ENCODE peak calls at places on chromosomes 11 and 22, in five cellular contexts. One of them, this sample, is unnamed.

GRCh38 chr11:114964676-114965214 is 286.4 kb downstream of the NXPE2 start:
- DNase-seq in CD8-positive, alpha-beta memory T cell: no peak
- DNase-seq in stimulated activated CD8-positive, alpha-beta memory T cell treated with anti-CD3 and anti-CD28 coated beads, Interleukin-4, amount 100 ng/mL, for 1 hour: no peak
- DNase-seq in activated T-cell treated with anti-CD3 and anti-CD28 coated beads for 1 hour: no peak
- DNase-seq in stimulated activated CD4-positive, alpha-beta T cell treated with anti-CD3 and anti-CD28 coated beads, Interleukin-15, amount 100 ng/mL, for 1 hour: no peak
- DNase-seq in this sample: no peak

GRCh38 chr11:130606181-130606580 is 157.7 kb downstream of the ADAMTS15 start:
- DNase-seq in CD8-positive, alpha-beta memory T cell: no peak
- DNase-seq in stimulated activated CD8-positive, alpha-beta memory T cell treated with anti-CD3 and anti-CD28 coated beads, Interleukin-4, amount 100 ng/mL, for 1 hour: no peak
- DNase-seq in activated T-cell treated with anti-CD3 and anti-CD28 coated beads for 1 hour: no peak
- DNase-seq in stimulated activated CD4-positive, alpha-beta T cell treated with anti-CD3 and anti-CD28 coated beads, Interleukin-15, amount 100 ng/mL, for 1 hour: no peak
- DNase-seq in this sample: no peak

GRCh38 chr22:39241632-39242388 is 3.0 kb downstream of the PDGFB start:
- DNase-seq in CD8-positive, alpha-beta memory T cell: peak; percentile 86
- DNase-seq in stimulated activated CD8-positive, alpha-beta memory T cell treated with anti-CD3 and anti-CD28 coated beads, Interleukin-4, amount 100 ng/mL, for 1 hour: no peak
- DNase-seq in activated T-cell treated with anti-CD3 and anti-CD28 coated beads for 1 hour: no peak
- DNase-seq in stimulated activated CD4-positive, alpha-beta T cell treated with anti-CD3 and anti-CD28 coated beads, Interleukin-15, amount 100 ng/mL, for 1 hour: peak; percentile 35
- DNase-seq in this sample: no peak

GRCh38 chr11:32033067-32033466 is 57.8 kb upstream of the RCN1 start:
- DNase-seq in CD8-positive, alpha-beta memory T cell: no peak
- DNase-seq in stimulated activated CD8-positive, alpha-beta memory T cell treated with anti-CD3 and anti-CD28 coated beads, Interleukin-4, amount 100 ng/mL, for 1 hour: no peak
- DNase-seq in activated T-cell treated with anti-CD3 and anti-CD28 coated beads for 1 hour: no peak
- DNase-seq in stimulated activated CD4-positive, alpha-beta T cell treated with anti-CD3 and anti-CD28 coated beads, Interleukin-15, amount 100 ng/mL, for 1 hour: no peak
- DNase-seq in this sample: no peak

GRCh38 chr11:2451916-2452694 is 7.3 kb downstream of the KCNQ1 start:
- DNase-seq in CD8-positive, alpha-beta memory T cell: peak; percentile 33
- DNase-seq in stimulated activated CD8-positive, alpha-beta memory T cell treated with anti-CD3 and anti-CD28 coated beads, Interleukin-4, amount 100 ng/mL, for 1 hour: no peak
- DNase-seq in activated T-cell treated with anti-CD3 and anti-CD28 coated beads for 1 hour: no peak
- DNase-seq in stimulated activated CD4-positive, alpha-beta T cell treated with anti-CD3 and anti-CD28 coated beads, Interleukin-15, amount 100 ng/mL, for 1 hour: no peak
- DNase-seq in this sample: no peak

GRCh38 chr11:86292912-86293606 is 9.0 kb upstream of the HIKESHI start:
- DNase-seq in CD8-positive, alpha-beta memory T cell: no peak
- DNase-seq in stimulated activated CD8-positive, alpha-beta memory T cell treated with anti-CD3 and anti-CD28 coated beads, Interleukin-4, amount 100 ng/mL, for 1 hour: no peak
- DNase-seq in activated T-cell treated with anti-CD3 and anti-CD28 coated beads for 1 hour: no peak
- DNase-seq in stimulated activated CD4-positive, alpha-beta T cell treated with anti-CD3 and anti-CD28 coated beads, Interleukin-15, amount 100 ng/mL, for 1 hour: no peak
- DNase-seq in this sample: no peak

GRCh38 chr11:73268671-73269271 is 3.4 kb upstream of the P2RY6 start:
- DNase-seq in CD8-positive, alpha-beta memory T cell: no peak
- DNase-seq in stimulated activated CD8-positive, alpha-beta memory T cell treated with anti-CD3 and anti-CD28 coated beads, Interleukin-4, amount 100 ng/mL, for 1 hour: no peak
- DNase-seq in activated T-cell treated with anti-CD3 and anti-CD28 coated beads for 1 hour: no peak
- DNase-seq in stimulated activated CD4-positive, alpha-beta T cell treated with anti-CD3 and anti-CD28 coated beads, Interleukin-15, amount 100 ng/mL, for 1 hour: no peak
- DNase-seq in this sample: no peak

GRCh38 chr22:46823654-46824053 is 61.2 kb downstream of the TBC1D22A start:
- DNase-seq in CD8-positive, alpha-beta memory T cell: no peak
- DNase-seq in stimulated activated CD8-positive, alpha-beta memory T cell treated with anti-CD3 and anti-CD28 coated beads, Interleukin-4, amount 100 ng/mL, for 1 hour: no peak
- DNase-seq in activated T-cell treated with anti-CD3 and anti-CD28 coated beads for 1 hour: no peak
- DNase-seq in stimulated activated CD4-positive, alpha-beta T cell treated with anti-CD3 and anti-CD28 coated beads, Interleukin-15, amount 100 ng/mL, for 1 hour: no peak
- DNase-seq in this sample: no peak

GRCh38 chr11:28343304-28344233 is 235.4 kb downstream of the METTL15 start:
- DNase-seq in CD8-positive, alpha-beta memory T cell: no peak
- DNase-seq in stimulated activated CD8-positive, alpha-beta memory T cell treated with anti-CD3 and anti-CD28 coated beads, Interleukin-4, amount 100 ng/mL, for 1 hour: no peak
- DNase-seq in activated T-cell treated with anti-CD3 and anti-CD28 coated beads for 1 hour: no peak
- DNase-seq in stimulated activated CD4-positive, alpha-beta T cell treated with anti-CD3 and anti-CD28 coated beads, Interleukin-15, amount 100 ng/mL, for 1 hour: no peak
- DNase-seq in this sample: no peak

GRCh38 chr11:81237139-81237538 is 1496.5 kb downstream of the FAM181B start:
- DNase-seq in CD8-positive, alpha-beta memory T cell: no peak
- DNase-seq in stimulated activated CD8-positive, alpha-beta memory T cell treated with anti-CD3 and anti-CD28 coated beads, Interleukin-4, amount 100 ng/mL, for 1 hour: no peak
- DNase-seq in activated T-cell treated with anti-CD3 and anti-CD28 coated beads for 1 hour: no peak
- DNase-seq in stimulated activated CD4-positive, alpha-beta T cell treated with anti-CD3 and anti-CD28 coated beads, Interleukin-15, amount 100 ng/mL, for 1 hour: no peak
- DNase-seq in this sample: no peak

GRCh38 chr11:66616379-66617147 is at the start of gene RBM14:
- DNase-seq in CD8-positive, alpha-beta memory T cell: peak; percentile 99
- DNase-seq in stimulated activated CD8-positive, alpha-beta memory T cell treated with anti-CD3 and anti-CD28 coated beads, Interleukin-4, amount 100 ng/mL, for 1 hour: peak; percentile 92
- DNase-seq in activated T-cell treated with anti-CD3 and anti-CD28 coated beads for 1 hour: peak; percentile 97
- DNase-seq in stimulated activated CD4-positive, alpha-beta T cell treated with anti-CD3 and anti-CD28 coated beads, Interleukin-15, amount 100 ng/mL, for 1 hour: peak; percentile 95
- DNase-seq in this sample: peak; percentile 89

GRCh38 chr22:31199187-31199586 is 12.9 kb upstream of the LIMK2 start:
- DNase-seq in CD8-positive, alpha-beta memory T cell: no peak
- DNase-seq in stimulated activated CD8-positive, alpha-beta memory T cell treated with anti-CD3 and anti-CD28 coated beads, Interleukin-4, amount 100 ng/mL, for 1 hour: no peak
- DNase-seq in activated T-cell treated with anti-CD3 and anti-CD28 coated beads for 1 hour: no peak
- DNase-seq in stimulated activated CD4-positive, alpha-beta T cell treated with anti-CD3 and anti-CD28 coated beads, Interleukin-15, amount 100 ng/mL, for 1 hour: no peak
- DNase-seq in this sample: no peak

GRCh38 chr11:8228206-8228605 is 35.5 kb downstream of the LMO1 start:
- DNase-seq in CD8-positive, alpha-beta memory T cell: no peak
- DNase-seq in stimulated activated CD8-positive, alpha-beta memory T cell treated with anti-CD3 and anti-CD28 coated beads, Interleukin-4, amount 100 ng/mL, for 1 hour: no peak
- DNase-seq in activated T-cell treated with anti-CD3 and anti-CD28 coated beads for 1 hour: no peak
- DNase-seq in stimulated activated CD4-positive, alpha-beta T cell treated with anti-CD3 and anti-CD28 coated beads, Interleukin-15, amount 100 ng/mL, for 1 hour: no peak
- DNase-seq in this sample: no peak

GRCh38 chr11:131486100-131486499 is 115.7 kb downstream of the NTM start:
- DNase-seq in CD8-positive, alpha-beta memory T cell: no peak
- DNase-seq in stimulated activated CD8-positive, alpha-beta memory T cell treated with anti-CD3 and anti-CD28 coated beads, Interleukin-4, amount 100 ng/mL, for 1 hour: no peak
- DNase-seq in activated T-cell treated with anti-CD3 and anti-CD28 coated beads for 1 hour: no peak
- DNase-seq in stimulated activated CD4-positive, alpha-beta T cell treated with anti-CD3 and anti-CD28 coated beads, Interleukin-15, amount 100 ng/mL, for 1 hour: no peak
- DNase-seq in this sample: no peak

GRCh38 chr11:69814902-69815301 is 4.3 kb downstream of the FGF3 start:
- DNase-seq in CD8-positive, alpha-beta memory T cell: no peak
- DNase-seq in stimulated activated CD8-positive, alpha-beta memory T cell treated with anti-CD3 and anti-CD28 coated beads, Interleukin-4, amount 100 ng/mL, for 1 hour: no peak
- DNase-seq in activated T-cell treated with anti-CD3 and anti-CD28 coated beads for 1 hour: no peak
- DNase-seq in stimulated activated CD4-positive, alpha-beta T cell treated with anti-CD3 and anti-CD28 coated beads, Interleukin-15, amount 100 ng/mL, for 1 hour: no peak
- DNase-seq in this sample: no peak

GRCh38 chr11:65779669-65779918 is 1.2 kb downstream of the AP5B1 start:
- DNase-seq in CD8-positive, alpha-beta memory T cell: no peak
- DNase-seq in stimulated activated CD8-positive, alpha-beta memory T cell treated with anti-CD3 and anti-CD28 coated beads, Interleukin-4, amount 100 ng/mL, for 1 hour: no peak
- DNase-seq in activated T-cell treated with anti-CD3 and anti-CD28 coated beads for 1 hour: no peak
- DNase-seq in stimulated activated CD4-positive, alpha-beta T cell treated with anti-CD3 and anti-CD28 coated beads, Interleukin-15, amount 100 ng/mL, for 1 hour: no peak
- DNase-seq in this sample: no peak

GRCh38 chr11:46363031-46363407 is 15.8 kb downstream of the DGKZ start:
- DNase-seq in CD8-positive, alpha-beta memory T cell: no peak
- DNase-seq in stimulated activated CD8-positive, alpha-beta memory T cell treated with anti-CD3 and anti-CD28 coated beads, Interleukin-4, amount 100 ng/mL, for 1 hour: no peak
- DNase-seq in activated T-cell treated with anti-CD3 and anti-CD28 coated beads for 1 hour: no peak
- DNase-seq in stimulated activated CD4-positive, alpha-beta T cell treated with anti-CD3 and anti-CD28 coated beads, Interleukin-15, amount 100 ng/mL, for 1 hour: no peak
- DNase-seq in this sample: no peak

GRCh38 chr11:95375881-95376280 is 144.9 kb upstream of the SESN3 start:
- DNase-seq in CD8-positive, alpha-beta memory T cell: no peak
- DNase-seq in stimulated activated CD8-positive, alpha-beta memory T cell treated with anti-CD3 and anti-CD28 coated beads, Interleukin-4, amount 100 ng/mL, for 1 hour: no peak
- DNase-seq in activated T-cell treated with anti-CD3 and anti-CD28 coated beads for 1 hour: no peak
- DNase-seq in stimulated activated CD4-positive, alpha-beta T cell treated with anti-CD3 and anti-CD28 coated beads, Interleukin-15, amount 100 ng/mL, for 1 hour: no peak
- DNase-seq in this sample: no peak

GRCh38 chr11:109033627-109034340 is 368.9 kb downstream of the DDX10 start:
- DNase-seq in CD8-positive, alpha-beta memory T cell: no peak
- DNase-seq in stimulated activated CD8-positive, alpha-beta memory T cell treated with anti-CD3 and anti-CD28 coated beads, Interleukin-4, amount 100 ng/mL, for 1 hour: no peak
- DNase-seq in activated T-cell treated with anti-CD3 and anti-CD28 coated beads for 1 hour: no peak
- DNase-seq in stimulated activated CD4-positive, alpha-beta T cell treated with anti-CD3 and anti-CD28 coated beads, Interleukin-15, amount 100 ng/mL, for 1 hour: no peak
- DNase-seq in this sample: no peak

GRCh38 chr22:39284142-39284980 is 35.1 kb downstream of the RPL3 start:
- DNase-seq in CD8-positive, alpha-beta memory T cell: no peak
- DNase-seq in stimulated activated CD8-positive, alpha-beta memory T cell treated with anti-CD3 and anti-CD28 coated beads, Interleukin-4, amount 100 ng/mL, for 1 hour: no peak
- DNase-seq in activated T-cell treated with anti-CD3 and anti-CD28 coated beads for 1 hour: no peak
- DNase-seq in stimulated activated CD4-positive, alpha-beta T cell treated with anti-CD3 and anti-CD28 coated beads, Interleukin-15, amount 100 ng/mL, for 1 hour: no peak
- DNase-seq in this sample: no peak

GRCh38 chr11:3126901-3127691 is 38.0 kb downstream of the OSBPL5 start:
- DNase-seq in CD8-positive, alpha-beta memory T cell: peak; percentile 36
- DNase-seq in stimulated activated CD8-positive, alpha-beta memory T cell treated with anti-CD3 and anti-CD28 coated beads, Interleukin-4, amount 100 ng/mL, for 1 hour: no peak
- DNase-seq in activated T-cell treated with anti-CD3 and anti-CD28 coated beads for 1 hour: no peak
- DNase-seq in stimulated activated CD4-positive, alpha-beta T cell treated with anti-CD3 and anti-CD28 coated beads, Interleukin-15, amount 100 ng/mL, for 1 hour: no peak
- DNase-seq in this sample: no peak

GRCh38 chr22:23555118-23555517 is 25.0 kb downstream of the IGLL1 start:
- DNase-seq in CD8-positive, alpha-beta memory T cell: no peak
- DNase-seq in stimulated activated CD8-positive, alpha-beta memory T cell treated with anti-CD3 and anti-CD28 coated beads, Interleukin-4, amount 100 ng/mL, for 1 hour: no peak
- DNase-seq in activated T-cell treated with anti-CD3 and anti-CD28 coated beads for 1 hour: no peak
- DNase-seq in stimulated activated CD4-positive, alpha-beta T cell treated with anti-CD3 and anti-CD28 coated beads, Interleukin-15, amount 100 ng/mL, for 1 hour: no peak
- DNase-seq in this sample: no peak

GRCh38 chr11:96277696-96278038 is 65.3 kb downstream of the MAML2 start:
- DNase-seq in CD8-positive, alpha-beta memory T cell: no peak
- DNase-seq in stimulated activated CD8-positive, alpha-beta memory T cell treated with anti-CD3 and anti-CD28 coated beads, Interleukin-4, amount 100 ng/mL, for 1 hour: no peak
- DNase-seq in activated T-cell treated with anti-CD3 and anti-CD28 coated beads for 1 hour: no peak
- DNase-seq in stimulated activated CD4-positive, alpha-beta T cell treated with anti-CD3 and anti-CD28 coated beads, Interleukin-15, amount 100 ng/mL, for 1 hour: no peak
- DNase-seq in this sample: no peak

This sample was measured in esophagus squamous epithelium.